ENCODE peak calls at places on chromosomes 7 and 10, in nine cellular contexts. One of them, this sample, is unnamed.

GRCh38 chr10:52864459-52865106 is 92.0 kb upstream of the MBL2 start:
- DNase-seq in hepatocyte: peak; percentile 83
- DNase-seq in spleen: peak; percentile 67
- DNase-seq in H1: peak; percentile 63
- DNase-seq in CD8-positive, alpha-beta T cell: no peak
- DNase-seq in stomach: no peak
- DNase-seq in neural progenitor cell: peak; percentile 33
- DNase-seq in ovary: no peak
- DNase-seq in SK-N-SH: no peak
- DNase-seq in this sample: no peak

GRCh38 chr10:126331101-126331500 is 57.2 kb downstream of the ADAM12 start:
- DNase-seq in hepatocyte: no peak
- DNase-seq in spleen: no peak
- DNase-seq in H1: no peak
- DNase-seq in CD8-positive, alpha-beta T cell: no peak
- DNase-seq in stomach: no peak
- DNase-seq in neural progenitor cell: no peak
- DNase-seq in ovary: no peak
- DNase-seq in SK-N-SH: no peak
- DNase-seq in this sample: no peak

GRCh38 chr7:138538996-138539644 is 79.1 kb downstream of the TRIM24 start:
- DNase-seq in hepatocyte: no peak
- DNase-seq in spleen: no peak
- DNase-seq in H1: no peak
- DNase-seq in CD8-positive, alpha-beta T cell: no peak
- DNase-seq in stomach: no peak
- DNase-seq in neural progenitor cell: no peak
- DNase-seq in ovary: no peak
- DNase-seq in SK-N-SH: no peak
- DNase-seq in this sample: no peak

GRCh38 chr7:47196106-47196630 is 385.7 kb downstream of the TNS3 start:
- DNase-seq in hepatocyte: no peak
- DNase-seq in spleen: no peak
- DNase-seq in H1: no peak
- DNase-seq in CD8-positive, alpha-beta T cell: no peak
- DNase-seq in stomach: no peak
- DNase-seq in neural progenitor cell: no peak
- DNase-seq in ovary: no peak
- DNase-seq in SK-N-SH: no peak
- DNase-seq in this sample: no peak

GRCh38 chr7:148607151-148607661 is 16.6 kb downstream of the C7orf33 start:
- DNase-seq in hepatocyte: no peak
- DNase-seq in spleen: no peak
- DNase-seq in H1: no peak
- DNase-seq in CD8-positive, alpha-beta T cell: no peak
- DNase-seq in stomach: no peak
- DNase-seq in neural progenitor cell: peak; percentile 51
- DNase-seq in ovary: no peak
- DNase-seq in SK-N-SH: peak; percentile 70
- DNase-seq in this sample: no peak

GRCh38 chr7:35012155-35012554 is 25.1 kb downstream of the DPY19L1 start:
- DNase-seq in hepatocyte: no peak
- DNase-seq in spleen: no peak
- DNase-seq in H1: no peak
- DNase-seq in CD8-positive, alpha-beta T cell: no peak
- DNase-seq in stomach: no peak
- DNase-seq in neural progenitor cell: no peak
- DNase-seq in ovary: no peak
- DNase-seq in SK-N-SH: no peak
- DNase-seq in this sample: no peak

GRCh38 chr7:73834626-73835191 is 3.9 kb downstream of the CLDN4 start:
- DNase-seq in hepatocyte: no peak
- DNase-seq in spleen: no peak
- DNase-seq in H1: no peak
- DNase-seq in CD8-positive, alpha-beta T cell: no peak
- DNase-seq in stomach: no peak
- DNase-seq in neural progenitor cell: no peak
- DNase-seq in ovary: no peak
- DNase-seq in SK-N-SH: peak; percentile 35
- DNase-seq in this sample: no peak

GRCh38 chr10:34698979-34699378 is 116.1 kb downstream of the PARD3 start:
- DNase-seq in hepatocyte: no peak
- DNase-seq in spleen: no peak
- DNase-seq in H1: no peak
- DNase-seq in CD8-positive, alpha-beta T cell: no peak
- DNase-seq in stomach: no peak
- DNase-seq in neural progenitor cell: no peak
- DNase-seq in ovary: no peak
- DNase-seq in SK-N-SH: no peak
- DNase-seq in this sample: no peak

GRCh38 chr7:45890902-45891461 is 2.7 kb downstream of the IGFBP1 start:
- DNase-seq in hepatocyte: peak; percentile 57
- DNase-seq in spleen: no peak
- DNase-seq in H1: no peak
- DNase-seq in CD8-positive, alpha-beta T cell: no peak
- DNase-seq in stomach: no peak
- DNase-seq in neural progenitor cell: peak; percentile 49
- DNase-seq in ovary: no peak
- DNase-seq in SK-N-SH: peak; percentile 58
- DNase-seq in this sample: no peak

GRCh38 chr10:107280293-107280692 is 115.8 kb upstream of the SORCS1 start:
- DNase-seq in hepatocyte: peak; percentile 60
- DNase-seq in spleen: no peak
- DNase-seq in H1: no peak
- DNase-seq in CD8-positive, alpha-beta T cell: no peak
- DNase-seq in stomach: no peak
- DNase-seq in neural progenitor cell: no peak
- DNase-seq in ovary: no peak
- DNase-seq in SK-N-SH: no peak
- DNase-seq in this sample: no peak

GRCh38 chr10:112919721-112920120 is 30.3 kb upstream of the TCF7L2 start:
- DNase-seq in hepatocyte: no peak
- DNase-seq in spleen: no peak
- DNase-seq in H1: no peak
- DNase-seq in CD8-positive, alpha-beta T cell: no peak
- DNase-seq in stomach: peak; percentile 2
- DNase-seq in neural progenitor cell: no peak
- DNase-seq in ovary: no peak
- DNase-seq in SK-N-SH: no peak
- DNase-seq in this sample: no peak

GRCh38 chr10:132460071-132460470 is 63.1 kb downstream of the PWWP2B start:
- DNase-seq in hepatocyte: no peak
- DNase-seq in spleen: peak; percentile 75
- DNase-seq in H1: no peak
- DNase-seq in CD8-positive, alpha-beta T cell: no peak
- DNase-seq in stomach: no peak
- DNase-seq in neural progenitor cell: no peak
- DNase-seq in ovary: peak; percentile 22
- DNase-seq in SK-N-SH: no peak
- DNase-seq in this sample: peak; percentile 53

GRCh38 chr7:19519443-19519977 is 189.3 kb downstream of the POLR1F start:
- DNase-seq in hepatocyte: no peak
- DNase-seq in spleen: no peak
- DNase-seq in H1: no peak
- DNase-seq in CD8-positive, alpha-beta T cell: no peak
- DNase-seq in stomach: no peak
- DNase-seq in neural progenitor cell: no peak
- DNase-seq in ovary: no peak
- DNase-seq in SK-N-SH: no peak
- DNase-seq in this sample: no peak

DNA sequence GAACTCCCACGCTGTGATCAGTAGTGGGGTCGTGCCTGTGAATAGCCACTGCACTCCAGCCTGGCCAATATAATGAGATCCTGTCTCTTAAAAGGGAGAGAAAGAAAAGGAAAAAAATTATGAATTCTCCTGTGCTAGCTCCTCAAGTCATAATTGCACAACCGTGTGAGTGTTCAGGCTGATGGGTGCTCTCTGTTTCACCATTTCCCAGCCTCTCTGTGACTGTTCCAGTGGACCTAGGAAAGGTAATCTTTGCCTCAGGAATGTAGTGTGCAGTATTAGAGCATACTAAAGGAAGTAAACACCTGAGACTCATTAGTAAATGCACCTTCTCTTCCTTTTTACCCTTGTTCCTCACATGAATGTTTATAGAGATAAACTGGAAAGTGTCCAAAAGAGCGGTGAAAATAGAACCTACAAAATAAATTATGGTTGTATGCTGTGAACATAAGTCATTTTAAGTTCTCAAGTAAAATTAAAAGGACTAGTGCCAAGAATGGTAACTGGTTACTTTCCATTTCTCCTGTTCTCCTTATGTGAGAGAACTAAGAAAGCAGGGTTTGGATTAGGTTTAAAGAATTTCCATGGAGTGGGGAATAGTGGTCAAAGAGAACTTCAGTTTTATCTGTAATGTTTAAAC is 42.7 kb downstream of the INPP5F start:
- DNase-seq in hepatocyte: no peak
- DNase-seq in spleen: no peak
- DNase-seq in H1: no peak
- DNase-seq in CD8-positive, alpha-beta T cell: no peak
- DNase-seq in stomach: no peak
- DNase-seq in neural progenitor cell: no peak
- DNase-seq in ovary: no peak
- DNase-seq in SK-N-SH: no peak
- DNase-seq in this sample: no peak
- H3K27me3 ChIP-seq in hepatocyte: no peaks in the 10 kb centered on the region
- H3K27me3 ChIP-seq in spleen: no peaks in the 10 kb centered on the region
- H3K27me3 ChIP-seq in H1: no peaks in the 10 kb centered on the region
- H3K27me3 ChIP-seq in CD8-positive, alpha-beta T cell: no peaks in the 10 kb centered on the region
- H3K27me3 ChIP-seq in stomach: no peaks in the 10 kb centered on the region
- H3K27me3 ChIP-seq in neural progenitor cell: no peaks in the 10 kb centered on the region
- H3K27me3 ChIP-seq in ovary: no peaks in the 10 kb centered on the region
- H3K27me3 ChIP-seq in SK-N-SH: no peaks in the 10 kb centered on the region
- H3K27me3 ChIP-seq in this sample: no peaks in the 10 kb centered on the region

GRCh38 chr10:97611473-97611872 is 21.8 kb downstream of the MORN4 start:
- DNase-seq in hepatocyte: no peak
- DNase-seq in spleen: peak; percentile 51
- DNase-seq in H1: no peak
- DNase-seq in CD8-positive, alpha-beta T cell: no peak
- DNase-seq in stomach: no peak
- DNase-seq in neural progenitor cell: no peak
- DNase-seq in ovary: no peak
- DNase-seq in SK-N-SH: no peak
- DNase-seq in this sample: no peak
- H3K27ac ChIP-seq in hepatocyte: no peak overlapping the region
- H3K27ac ChIP-seq in spleen: no peak overlapping the region
- H3K27ac ChIP-seq in H1: no peak overlapping the region
- H3K27ac ChIP-seq in CD8-positive, alpha-beta T cell: no peak overlapping the region
- H3K27ac ChIP-seq in stomach: no peak overlapping the region
- H3K27ac ChIP-seq in neural progenitor cell: no peak overlapping the region
- H3K27ac ChIP-seq in ovary: no peak overlapping the region
- H3K27ac ChIP-seq in SK-N-SH: no peak overlapping the region
- H3K27ac ChIP-seq in this sample: no peak overlapping the region

DNA sequence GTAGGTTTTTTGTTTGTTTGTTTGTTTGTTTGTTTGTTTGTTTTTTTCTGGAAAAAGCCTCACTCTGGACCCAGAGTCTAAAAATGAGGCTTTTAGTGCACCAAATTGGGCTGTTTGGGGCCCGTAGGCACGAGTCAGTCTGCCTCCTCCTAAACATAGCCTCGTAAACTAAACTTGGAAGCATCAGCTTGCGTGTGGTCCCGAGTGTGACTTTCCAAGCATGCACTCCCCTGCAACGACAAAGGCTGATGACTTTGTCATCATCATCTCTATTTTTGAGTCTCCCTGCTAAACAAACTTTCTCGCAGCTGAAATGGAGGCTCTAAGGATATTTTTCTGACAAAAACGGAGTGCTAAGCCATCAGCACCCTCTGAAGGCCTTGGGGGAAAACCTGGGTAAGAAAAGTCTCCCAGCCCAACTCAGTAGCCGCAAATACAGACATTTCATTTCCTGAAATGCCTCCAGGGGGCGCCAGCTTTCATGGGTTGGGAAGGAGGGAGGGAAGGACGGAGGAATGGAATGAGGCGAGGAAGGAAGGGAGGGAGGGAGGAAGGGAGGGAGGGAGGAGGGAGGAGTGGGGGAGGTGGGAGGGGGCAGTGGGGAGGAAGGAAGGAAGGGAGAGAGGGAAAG is 245.9 kb downstream of the KCNMA1 start:
- DNase-seq in hepatocyte: peak; percentile 91
- DNase-seq in spleen: no peak
- DNase-seq in H1: peak; percentile 62
- DNase-seq in CD8-positive, alpha-beta T cell: no peak
- DNase-seq in stomach: peak; percentile 78
- DNase-seq in neural progenitor cell: peak; percentile 91
- DNase-seq in ovary: peak; percentile 86
- DNase-seq in SK-N-SH: peak; percentile 66
- DNase-seq in this sample: peak; percentile 62
- TF ChIP-seq CTCF in hepatocyte: peak; percentile 78
- TF ChIP-seq CTCF in spleen: no peak
- TF ChIP-seq CTCF in H1: peak; percentile 82
- TF ChIP-seq CTCF in CD8-positive, alpha-beta T cell: no peak
- TF ChIP-seq CTCF in stomach: peak; percentile 67
- TF ChIP-seq CTCF in neural progenitor cell: peak; percentile 78
- TF ChIP-seq CTCF in ovary: peak; percentile 36
- TF ChIP-seq CTCF in SK-N-SH: peak; percentile 75
- TF ChIP-seq CTCF in this sample: peak; percentile 62

GRCh38 chr10:128211953-128212727 is 85.9 kb upstream of the MKI67 start:
- DNase-seq in hepatocyte: peak; percentile 94
- DNase-seq in spleen: peak; percentile 98
- DNase-seq in H1: peak; percentile 71
- DNase-seq in CD8-positive, alpha-beta T cell: peak; percentile 76
- DNase-seq in stomach: peak; percentile 91
- DNase-seq in neural progenitor cell: peak; percentile 95
- DNase-seq in ovary: peak; percentile 41
- DNase-seq in SK-N-SH: peak; percentile 97
- DNase-seq in this sample: peak; percentile 88
- H3K27me3 ChIP-seq in hepatocyte: no peaks in the 10 kb centered on the region
- H3K27me3 ChIP-seq in spleen: no peaks in the 10 kb centered on the region
- H3K27me3 ChIP-seq in H1: peaks cover 7% of the 10 kb centered on the region
- H3K27me3 ChIP-seq in CD8-positive, alpha-beta T cell: no peaks in the 10 kb centered on the region
- H3K27me3 ChIP-seq in stomach: no peaks in the 10 kb centered on the region
- H3K27me3 ChIP-seq in neural progenitor cell: peaks cover 24% of the 10 kb centered on the region
- H3K27me3 ChIP-seq in ovary: no peaks in the 10 kb centered on the region
- H3K27me3 ChIP-seq in SK-N-SH: no peaks in the 10 kb centered on the region
- H3K27me3 ChIP-seq in this sample: no peaks in the 10 kb centered on the region

DNA sequence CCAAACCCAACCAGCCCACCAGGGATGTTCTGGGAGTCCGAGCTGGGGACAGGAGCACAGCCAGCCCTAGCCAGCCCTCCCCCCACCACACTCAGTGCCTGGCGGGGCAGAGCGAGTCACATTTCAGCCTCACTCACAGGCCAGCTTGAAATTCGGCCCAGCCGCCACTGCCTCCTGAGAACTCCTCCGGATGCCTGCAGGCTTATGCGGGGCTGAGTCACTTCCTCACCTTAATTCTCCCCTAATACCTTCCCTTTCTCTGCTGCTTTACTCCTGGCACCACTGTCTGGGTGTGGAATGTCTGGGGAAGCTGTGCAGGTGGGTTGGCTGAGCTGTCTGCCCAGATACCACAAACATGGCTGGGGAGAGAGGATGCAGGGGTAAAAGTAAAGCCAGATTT is 22.6 kb upstream of the DLG5 start:
- DNase-seq in hepatocyte: peak; percentile 50
- DNase-seq in spleen: no peak
- DNase-seq in H1: peak; percentile 82
- DNase-seq in CD8-positive, alpha-beta T cell: no peak
- DNase-seq in stomach: no peak
- DNase-seq in neural progenitor cell: peak; percentile 67
- DNase-seq in ovary: no peak
- DNase-seq in SK-N-SH: no peak
- DNase-seq in this sample: no peak
- H3K27ac ChIP-seq in hepatocyte: peak overlapping the region; percentile 34
- H3K27ac ChIP-seq in spleen: no peak overlapping the region
- H3K27ac ChIP-seq in H1: peak overlapping the region; percentile 52
- H3K27ac ChIP-seq in CD8-positive, alpha-beta T cell: no peak overlapping the region
- H3K27ac ChIP-seq in stomach: no peak overlapping the region
- H3K27ac ChIP-seq in neural progenitor cell: no peak overlapping the region
- H3K27ac ChIP-seq in ovary: no peak overlapping the region
- H3K27ac ChIP-seq in SK-N-SH: peak overlapping the region; percentile 60
- H3K27ac ChIP-seq in this sample: no peak overlapping the region

This sample was measured in right lobe of liver.